ENCODE peak calls at places on chromosomes 16 and 17, in nine cellular contexts. Q is pulmonary artery endothelial cell, W is cardiac septum, K is iris pigment epithelial cell, R is GM23248, I is neural progenitor cell, H is A549, Z is H1, F is M059J. T is an unnamed sample.

GRCh38 chr16:85415196-85415988 is 197.7 kb upstream of the GSE1 start:
- DNase-seq in Q (no peak), W (peak), K (no peak), R (no peak), I (no peak), H (no peak), Z (peak), F (no peak), T (no peak)

GRCh38 chr17:79294459-79295071 is 219.9 kb downstream of the ENGASE start:
- DNase-seq in Q (no peak), W (peak), K (peak), R (peak), I (peak), H (peak), Z (peak), F (peak), T (no peak)

GRCh38 chr17:66200685-66201092 is 8.8 kb upstream of the CEP112 start:
- DNase-seq in Q (peak), W (no peak), K (peak), R (peak), I (peak), H (peak), Z (peak), F (peak), T (peak)

GRCh38 chr16:79848739-79849518 is 248.4 kb upstream of the MAF start:
- DNase-seq in Q (no peak), W (no peak), K (no peak), R (no peak), I (no peak), H (no peak), Z (no peak), F (no peak), T (no peak)

GRCh38 chr16:11613381-11614303 is 26.9 kb upstream of the LITAF start:
- DNase-seq in Q (no peak), W (peak), K (peak), R (no peak), I (no peak), H (no peak), Z (no peak), F (peak), T (no peak)

GRCh38 chr16:31536804-31537361 is 9.2 kb downstream of the AHSP start:
- DNase-seq in Q (no peak), W (no peak), K (no peak), R (no peak), I (no peak), H (no peak), Z (no peak), F (no peak), T (no peak)

GRCh38 chr17:30291571-30292489 is at the start of gene BLMH:
- DNase-seq in Q (peak), W (peak), K (peak), R (peak), I (peak), H (peak), Z (peak), F (peak), T (peak)

GRCh38 chr17:50903604-50904521 is 37.7 kb upstream of the TOB1 start:
- DNase-seq in Q (no peak), W (no peak), K (peak), R (peak), I (no peak), H (no peak), Z (no peak), F (no peak), T (no peak)

GRCh38 chr17:37406635-37407455 is at the start of the genes ACACA and TADA2A:
- DNase-seq in Q (peak), W (peak), K (peak), R (peak), I (peak), H (peak), Z (peak), F (peak), T (peak)

GRCh38 chr16:79093554-79093967 is 507.0 kb downstream of the MAF start:
- DNase-seq in Q (no peak), W (peak), K (no peak), R (no peak), I (no peak), H (no peak), Z (no peak), F (no peak), T (no peak)

GRCh38 chr16:27995378-27995777 is 68.1 kb downstream of the GSG1L start:
- DNase-seq in Q (no peak), W (no peak), K (no peak), R (no peak), I (no peak), H (no peak), Z (no peak), F (no peak), T (no peak)

T was measured in smooth muscle cell of the brain vasculature.